ENCODE peak calls at places on chromosomes 12 and 14, in five cellular contexts. W, D, R, Q and K are unnamed samples.
A peak's percentile ranks its signal among the peaks of the same experiment; 100 is the strongest.

GRCh38 chr12:43158126-43158525 is 393.9 kb downstream of the ADAMTS20 start:
- DNase-seq in W (no peak), D (no peak), R (no peak), Q (no peak), K (no peak)

GRCh38 chr14:94671870-94672444 is 59.8 kb downstream of the SERPINA3 start:
- DNase-seq in W (no peak), D (no peak), R (no peak), Q (no peak), K (no peak)

GRCh38 chr12:51128905-51129304 is 44.0 kb downstream of the TFCP2 start:
- DNase-seq in W (no peak), D (no peak), R (no peak), Q (no peak), K (no peak)

GRCh38 chr12:95216704-95217376 is 427 bp downstream of the FGD6 start:
- DNase-seq in W (no peak), D (no peak), R (no peak), Q (no peak), K (peak; percentile 39)

GRCh38 chr12:94498073-94498472 is 38.4 kb upstream of the CEP83 start:
- DNase-seq in W (no peak), D (no peak), R (no peak), Q (no peak), K (peak; percentile 17)

GRCh38 chr12:81797100-81797499 is 38.0 kb upstream of the PPFIA2 start:
- DNase-seq in W (no peak), D (no peak), R (no peak), Q (no peak), K (peak; percentile 10)

GRCh38 chr14:85310491-85311272 is 219.3 kb upstream of the FLRT2 start:
- DNase-seq in W (no peak), D (no peak), R (no peak), Q (no peak), K (no peak)

GRCh38 chr14:103227076-103227475 is 103.8 kb downstream of the TNFAIP2 start:
- DNase-seq in W (no peak), D (no peak), R (no peak), Q (no peak), K (no peak)

GRCh38 chr14:104389326-104390220 is 190.0 kb upstream of the C14orf180 start:
- DNase-seq in W (no peak), D (no peak), R (peak; percentile 63), Q (no peak), K (peak; percentile 76)

GRCh38 chr12:24562761-24563392 is 386.0 kb downstream of the BCAT1 start:
- DNase-seq in W (no peak), D (peak; percentile 37), R (no peak), Q (peak; percentile 16), K (no peak)

GRCh38 chr12:30753761-30754382 is 879 bp downstream of the CAPRIN2 start:
- DNase-seq in W (no peak), D (no peak), R (no peak), Q (no peak), K (no peak)

GRCh38 chr12:120649442-120650248 is 9.2 kb downstream of the CABP1 start:
- DNase-seq in W (no peak), D (peak; percentile 36), R (no peak), Q (peak; percentile 60), K (no peak)

GRCh38 chr14:56487090-56487667 is 92.4 kb upstream of the TMEM260 start:
- DNase-seq in W (no peak), D (no peak), R (no peak), Q (no peak), K (no peak)

GRCh38 chr12:5140190-5140589 is 96.5 kb downstream of the KCNA5 start:
- DNase-seq in W (no peak), D (no peak), R (no peak), Q (no peak), K (no peak)

GRCh38 chr12:12167847-12168246 is 97.1 kb downstream of the BCL2L14 start:
- DNase-seq in W (no peak), D (no peak), R (no peak), Q (no peak), K (no peak)

GRCh38 chr12:48334807-48335206 is 15.9 kb downstream of the ZNF641 start:
- DNase-seq in W (no peak), D (no peak), R (no peak), Q (no peak), K (no peak)

GRCh38 chr12:105204916-105205315 is 31.1 kb downstream of the APPL2 start:
- DNase-seq in W (peak; percentile 49), D (no peak), R (no peak), Q (no peak), K (no peak)

GRCh38 chr14:50027797-50028196 is 88.6 kb downstream of the VCPKMT start:
- DNase-seq in W (no peak), D (no peak), R (no peak), Q (no peak), K (no peak)

GRCh38 chr14:25132734-25133422 is 82.9 kb upstream of the STXBP6 start:
- DNase-seq in W (no peak), D (peak; percentile 51), R (peak; percentile 43), Q (peak; percentile 35), K (peak; percentile 26)

GRCh38 chr12:113231275-113232231 is 10.3 kb downstream of the TPCN1 start:
- DNase-seq in W (no peak), D (no peak), R (no peak), Q (no peak), K (no peak)

GRCh38 chr12:122412851-122413433 is 9.5 kb downstream of the CLIP1 start:
- DNase-seq in W (no peak), D (no peak), R (no peak), Q (no peak), K (no peak)

GRCh38 chr14:33655421-33655820 is 295.5 kb downstream of the EGLN3 start:
- DNase-seq in W (no peak), D (no peak), R (no peak), Q (no peak), K (no peak)

DNA sequence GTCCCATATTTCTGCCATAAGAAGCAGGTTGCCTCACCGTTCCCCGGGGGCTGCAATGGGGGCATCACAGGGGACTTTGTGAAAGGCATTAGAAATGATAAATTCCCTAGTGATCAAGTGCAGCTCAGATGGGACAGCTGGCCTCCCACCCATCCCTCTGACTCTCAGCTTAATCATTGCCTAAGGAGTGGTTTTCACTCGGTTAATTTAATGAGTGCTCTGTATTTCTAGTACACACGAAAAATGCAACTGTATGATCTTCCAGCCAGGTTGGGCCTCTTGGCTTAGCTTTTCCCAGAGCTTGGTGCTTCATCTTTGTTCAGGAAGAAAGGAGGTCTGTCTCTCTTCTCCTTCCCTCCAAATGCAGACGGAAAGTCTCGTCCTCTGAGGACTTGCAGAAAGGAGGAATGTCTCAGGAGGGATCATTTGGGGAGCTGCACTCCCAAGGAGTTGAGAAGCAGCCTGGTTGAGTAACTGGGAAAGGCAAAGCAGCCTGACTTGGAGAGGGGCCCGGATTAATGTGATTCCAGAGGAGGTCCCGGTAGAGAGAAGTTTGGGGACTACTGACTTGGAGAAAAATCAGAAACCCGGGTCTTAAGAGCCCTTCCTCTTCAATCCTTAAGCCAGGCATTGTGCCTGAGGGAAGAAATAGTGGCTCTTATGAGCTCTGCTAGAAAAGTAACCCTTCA is 7.2 kb downstream of the CD9 start:
- DNase-seq in W (no peak), D (no peak), R (no peak), Q (no peak), K (no peak)
- H3K4me3 ChIP-seq in W (no peak overlapping the region), D (no peak overlapping the region), R (no peak overlapping the region), Q (no peak overlapping the region), K (no peak overlapping the region)

GRCh38 chr12:64404470-64405446 is 566 bp downstream of the XPOT start:
- DNase-seq in W (peak; percentile 47), D (peak; percentile 40), R (no peak), Q (peak; percentile 81), K (peak; percentile 30)

GRCh38 chr12:64395739-64396138 is 5.2 kb upstream of the C12orf56 start:
- DNase-seq in W (no peak), D (no peak), R (no peak), Q (no peak), K (no peak)

GRCh38 chr12:64403708-64404469 is at the start of gene XPOT:
- DNase-seq in W (peak; percentile 82), D (peak; percentile 94), R (peak; percentile 93), Q (peak; percentile 96), K (peak; percentile 96)

GRCh38 chr12:64402181-64402580 is 2.0 kb upstream of the XPOT start:
- DNase-seq in W (no peak), D (no peak), R (no peak), Q (no peak), K (no peak)

GRCh38 chr12:64400041-64400440 is 4.2 kb upstream of the XPOT start:
- DNase-seq in W (no peak), D (no peak), R (no peak), Q (no peak), K (no peak)
- H3K4me3 ChIP-seq in W (no peak overlapping the region), D (no peak overlapping the region), R (no peak overlapping the region), Q (no peak overlapping the region), K (no peak overlapping the region)

GRCh38 chr14:75246546-75247285 is 31.9 kb upstream of the FOS start:
- DNase-seq in W (no peak), D (no peak), R (no peak), Q (no peak), K (no peak)
- H3K4me3 ChIP-seq in W (no peak overlapping the region), D (no peak overlapping the region), R (peak overlapping the region; percentile 1), Q (no peak overlapping the region), K (no peak overlapping the region)

GRCh38 chr12:89521348-89522238 is 3.0 kb downstream of the GALNT4 start:
- DNase-seq in W (no peak), D (no peak), R (no peak), Q (no peak), K (no peak)
- H3K4me3 ChIP-seq in W (no peak overlapping the region), D (peak overlapping the region; percentile 95), R (no peak overlapping the region), Q (no peak overlapping the region), K (no peak overlapping the region)

DNA sequence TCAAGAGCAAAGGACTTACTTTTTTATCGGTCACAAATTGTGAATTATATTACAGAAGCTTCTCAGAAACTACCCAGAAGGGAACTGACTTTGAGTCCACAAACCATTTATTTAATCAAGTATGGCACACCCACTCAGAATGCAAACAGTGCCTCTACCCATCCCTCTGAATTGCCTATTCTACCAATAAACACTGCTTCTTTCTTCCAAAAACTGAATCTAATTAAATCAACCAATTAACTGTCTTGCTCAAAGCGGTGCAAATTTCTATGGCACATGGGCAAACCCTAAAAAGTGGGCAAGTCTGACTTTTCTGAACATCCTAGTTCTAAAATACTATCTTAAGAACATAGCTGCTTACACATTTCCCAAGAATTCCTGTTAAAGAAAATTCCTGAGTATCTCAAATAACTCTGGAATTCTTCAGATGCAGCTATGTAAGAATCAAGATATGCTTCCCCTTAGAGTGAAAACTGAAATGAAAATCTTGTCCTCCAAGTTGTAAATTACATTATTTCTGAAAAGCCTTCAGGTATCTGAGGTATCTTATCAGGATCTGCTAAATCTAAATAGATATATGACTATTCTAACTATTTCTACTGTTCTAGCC is 4.3 kb downstream of the SPTLC2 start:
- DNase-seq in W (peak; percentile 19), D (no peak), R (no peak), Q (no peak), K (no peak)
- H3K4me3 ChIP-seq in W (no peak overlapping the region), D (no peak overlapping the region), R (no peak overlapping the region), Q (no peak overlapping the region), K (no peak overlapping the region)

GRCh38 chr14:20400589-20400964 is 12.7 kb downstream of the TEP1 start:
- DNase-seq in W (no peak), D (no peak), R (no peak), Q (no peak), K (no peak)
- H3K4me3 ChIP-seq in W (no peak overlapping the region), D (no peak overlapping the region), R (no peak overlapping the region), Q (no peak overlapping the region), K (no peak overlapping the region)